ENCODE peak calls at places on chromosomes 7 and 10, in nine cellular contexts. F is astrocyte of the spinal cord; E is EH; Q is activated T-helper 1 cell treated with anti-CD3 and anti-CD28 coated beads, Interleukin-12 subunit alpha, Interleukin-12 subunit beta, Interleukin-2, Interleukin-4 antibody, amounts not matched to agents 30 ng/mL and 10 ng/mL and 1 ng/mL, durations not matched to agents 14 hours and 24 hours and 36 hours; X is uterus; R is germinal center; A is NCI-H2081; S is left ventricle myocardium inferior; J is retinal pigment epithelial cell. P is an unnamed sample.

GRCh38 chr7:67301667-67302066 is 305.0 kb downstream of the TYW1 start:
- DNase-seq in F (no peak), E (peak), Q (no peak), X (no peak), R (no peak), A (no peak), S (no peak), J (no peak), P (no peak)

GRCh38 chr10:107085661-107086525 is 78.6 kb downstream of the SORCS1 start:
- DNase-seq in F (no peak), E (no peak), Q (no peak), X (no peak), R (no peak), A (no peak), S (no peak), J (no peak), P (no peak)

GRCh38 chr10:91925022-91925320 is 1.4 kb downstream of the BTAF1 start:
- DNase-seq in F (no peak), E (no peak), Q (no peak), X (no peak), R (no peak), A (no peak), S (no peak), J (no peak), P (no peak)

GRCh38 chr7:20385121-20385520 is 54.4 kb downstream of the ITGB8 start:
- DNase-seq in F (peak), E (no peak), Q (no peak), X (no peak), R (no peak), A (no peak), S (no peak), J (peak), P (no peak)

GRCh38 chr10:44264244-44264643 is 120.7 kb downstream of the CXCL12 start:
- DNase-seq in F (no peak), E (peak), Q (no peak), X (peak), R (no peak), A (no peak), S (no peak), J (no peak), P (no peak)

GRCh38 chr7:79240413-79240812 is 213.1 kb downstream of the MAGI2 start:
- DNase-seq in F (no peak), E (no peak), Q (no peak), X (no peak), R (no peak), A (no peak), S (no peak), J (no peak), P (no peak)

GRCh38 chr7:96426027-96426426 is 104.1 kb upstream of the SLC25A13 start:
- DNase-seq in F (peak), E (peak), Q (no peak), X (no peak), R (no peak), A (no peak), S (no peak), J (peak), P (no peak)

GRCh38 chr10:101046332-101047238 is 15.2 kb upstream of the KAZALD1 start:
- DNase-seq in F (no peak), E (peak), Q (no peak), X (no peak), R (no peak), A (no peak), S (no peak), J (no peak), P (no peak)

GRCh38 chr7:134737561-134738353 is 41.7 kb upstream of the CALD1 start:
- DNase-seq in F (peak), E (peak), Q (peak), X (no peak), R (no peak), A (no peak), S (no peak), J (no peak), P (no peak)

GRCh38 chr7:28061824-28062196 is 118.8 kb downstream of the JAZF1 start:
- DNase-seq in F (no peak), E (no peak), Q (no peak), X (no peak), R (no peak), A (no peak), S (no peak), J (no peak), P (no peak)

GRCh38 chr7:23065974-23066373 is 39.6 kb upstream of the KLHL7 start:
- DNase-seq in F (no peak), E (peak), Q (no peak), X (no peak), R (no peak), A (no peak), S (no peak), J (peak), P (no peak)

GRCh38 chr10:117635851-117636250 is 93.3 kb downstream of the EMX2 start:
- DNase-seq in F (no peak), E (no peak), Q (no peak), X (no peak), R (no peak), A (no peak), S (no peak), J (no peak), P (no peak)

P was measured in activated T-helper 9 cell treated with anti-CD3 and anti-CD28 coated beads, Interleukin-2, amount 50 U/mL, for 16 hours.